ENCODE peak calls at places on chromosomes 6 and 20, in nine cellular contexts. Z is sigmoid colon; L is WERI-Rb-1; P is uterus; O is CD4-positive, alpha-beta T cell; Y is left lung; Q is A549; F is HCT116; W is IMR-90. U is an unnamed sample.

GRCh38 chr20:1171461-1172093 is 13.2 kb downstream of the TMEM74B start:
- DNase-seq in P (no peak), L (no peak), Z (no peak), F (no peak), O (no peak), Y (no peak), W (peak), Q (peak), U (peak)

GRCh38 chr6:32973934-32974333 is 5.5 kb downstream of the BRD2 start:
- DNase-seq in O (no peak), P (no peak), L (no peak), W (peak), F (no peak), Y (no peak), Q (peak), Z (no peak), U (no peak)

GRCh38 chr20:34390769-34391447 is 27.8 kb downstream of the ITCH start:
- DNase-seq in L (peak), Z (peak), O (no peak), Y (peak), F (peak), P (peak), Q (peak), W (peak), U (peak)

GRCh38 chr20:15555913-15556312 is 1017.3 kb downstream of the KIF16B start:
- DNase-seq in P (no peak), Z (no peak), Q (no peak), W (no peak), L (peak), Y (no peak), F (no peak), O (no peak), U (no peak)

GRCh38 chr20:32231847-32232246 is 24.2 kb downstream of the POFUT1 start:
- DNase-seq in P (no peak), Z (no peak), Y (no peak), L (no peak), W (peak), F (no peak), Q (no peak), O (peak), U (no peak)

GRCh38 chr6:15491255-15491985 is 171.4 kb downstream of the DTNBP1 start:
- DNase-seq in Y (peak), Z (peak), W (peak), P (peak), Q (peak), O (peak), L (peak), F (peak), U (peak)

GRCh38 chr20:382291-383115 is 1.9 kb downstream of the TRIB3 start:
- DNase-seq in Q (no peak), W (no peak), Y (no peak), O (no peak), L (no peak), P (no peak), F (no peak), Z (no peak), U (no peak)

GRCh38 chr6:24313477-24314141 is 44.2 kb downstream of the DCDC2 start:
- DNase-seq in F (no peak), P (no peak), W (peak), L (no peak), Y (no peak), O (no peak), Q (peak), Z (no peak), U (peak)

GRCh38 chr20:10172998-10173655 is 45.5 kb upstream of the SNAP25 start:
- DNase-seq in Y (no peak), Z (no peak), O (no peak), F (no peak), P (no peak), L (no peak), W (no peak), Q (peak), U (no peak)

GRCh38 chr20:13119583-13119982 is 101.5 kb upstream of the ISM1 start:
- DNase-seq in O (no peak), Q (peak), F (peak), L (peak), W (peak), P (no peak), Z (no peak), Y (no peak), U (peak)

GRCh38 chr6:5813625-5814027 is 193.1 kb downstream of the NRN1 start:
- DNase-seq in Q (no peak), P (no peak), Y (no peak), W (no peak), F (no peak), O (no peak), Z (no peak), L (no peak), U (no peak)

GRCh38 chr6:53504438-53505030 is 40.4 kb downstream of the GCLC start:
- DNase-seq in W (no peak), Z (no peak), P (no peak), Y (no peak), O (no peak), Q (no peak), F (no peak), L (no peak), U (no peak)

GRCh38 chr6:154229796-154230195 is 126.8 kb downstream of the IPCEF1 start:
- DNase-seq in Y (no peak), W (no peak), O (no peak), F (no peak), Z (no peak), Q (no peak), L (no peak), P (no peak), U (no peak)

GRCh38 chr6:134739299-134740090 is 210.4 kb downstream of the ALDH8A1 start:
- DNase-seq in Q (no peak), Z (no peak), L (no peak), P (no peak), Y (no peak), O (no peak), W (peak), F (no peak), U (peak)

GRCh38 chr20:8155229-8155628 is 23.2 kb downstream of the PLCB1 start:
- DNase-seq in F (no peak), Y (no peak), W (peak), Z (no peak), L (no peak), Q (peak), P (no peak), O (no peak), U (no peak)

GRCh38 chr6:129753422-129753821 is 43.4 kb upstream of the ARHGAP18 start:
- DNase-seq in L (no peak), F (no peak), O (no peak), W (peak), Z (no peak), Y (no peak), Q (no peak), P (no peak), U (no peak)

GRCh38 chr20:49691818-49692568 is 21.7 kb downstream of the B4GALT5 start:
- DNase-seq in P (no peak), W (no peak), O (no peak), L (no peak), Q (no peak), Z (no peak), Y (no peak), F (no peak), U (no peak)

GRCh38 chr6:131136021-131136847 is 967 bp downstream of the AKAP7 start:
- DNase-seq in O (no peak), W (peak), L (no peak), Z (no peak), P (peak), Q (peak), F (no peak), Y (no peak), U (peak)

GRCh38 chr6:99761701-99762100 is 155.1 kb downstream of the PRDM13 start:
- DNase-seq in W (no peak), Z (no peak), Y (no peak), L (no peak), F (no peak), P (no peak), Q (no peak), O (no peak), U (no peak)

GRCh38 chr6:142851601-142852000 is 93.4 kb downstream of the HIVEP2 start:
- DNase-seq in O (no peak), P (no peak), Q (no peak), Z (no peak), Y (no peak), W (peak), L (peak), F (no peak), U (no peak)

GRCh38 chr20:36167826-36168634 is 13.5 kb downstream of the EPB41L1 start:
- DNase-seq in P (no peak), Y (no peak), L (no peak), W (peak), Q (peak), F (peak), O (no peak), Z (no peak), U (peak)

GRCh38 chr20:1177680-1178079 is 7.1 kb downstream of the TMEM74B start:
- DNase-seq in P (no peak), O (no peak), Z (no peak), L (peak), W (peak), Q (peak), F (peak), Y (no peak), U (no peak)

GRCh38 chr6:132320007-132320406 is 81.3 kb downstream of the MOXD1 start:
- DNase-seq in Y (no peak), O (no peak), L (no peak), P (no peak), Z (no peak), W (peak), Q (no peak), F (no peak), U (no peak)

GRCh38 chr6:161011509-161012480 is 20.2 kb downstream of the MAP3K4 start:
- DNase-seq in O (no peak), Z (no peak), Q (no peak), F (no peak), P (no peak), L (no peak), Y (no peak), W (peak), U (no peak)

GRCh38 chr6:37698264-37699137 is 818 bp upstream of the MDGA1 start:
- DNase-seq in Z (peak), Q (peak), W (peak), F (peak), L (peak), Y (peak), P (peak), O (peak), U (peak)

GRCh38 chr6:7050911-7051779 is 56.6 kb upstream of the RREB1 start:
- DNase-seq in Z (peak), P (peak), F (no peak), W (peak), Y (peak), L (peak), Q (peak), O (peak), U (peak)

GRCh38 chr6:15981956-15982355 is 146.9 kb upstream of the MYLIP start:
- DNase-seq in W (no peak), Q (no peak), O (no peak), Y (no peak), P (no peak), F (no peak), L (no peak), Z (no peak), U (no peak)

GRCh38 chr6:105675715-105676397 is 273.0 kb upstream of the PREP start:
- DNase-seq in W (peak), P (no peak), Q (peak), O (no peak), Z (no peak), Y (no peak), L (no peak), F (peak), U (peak)

GRCh38 chr20:61524956-61525666 is 273.1 kb downstream of the CDH4 start:
- DNase-seq in F (no peak), Z (no peak), Y (no peak), O (no peak), P (no peak), L (no peak), W (no peak), Q (no peak), U (no peak)

GRCh38 chr20:4726710-4727391 is 5.1 kb downstream of the PRND start:
- DNase-seq in Z (no peak), L (no peak), P (peak), W (peak), Y (peak), O (no peak), Q (no peak), F (no peak), U (peak)

GRCh38 chr6:67160820-67161219 is 1453.8 kb upstream of the EYS start:
- DNase-seq in Q (no peak), Z (no peak), P (no peak), L (no peak), W (no peak), O (no peak), F (no peak), Y (no peak), U (no peak)

DNA sequence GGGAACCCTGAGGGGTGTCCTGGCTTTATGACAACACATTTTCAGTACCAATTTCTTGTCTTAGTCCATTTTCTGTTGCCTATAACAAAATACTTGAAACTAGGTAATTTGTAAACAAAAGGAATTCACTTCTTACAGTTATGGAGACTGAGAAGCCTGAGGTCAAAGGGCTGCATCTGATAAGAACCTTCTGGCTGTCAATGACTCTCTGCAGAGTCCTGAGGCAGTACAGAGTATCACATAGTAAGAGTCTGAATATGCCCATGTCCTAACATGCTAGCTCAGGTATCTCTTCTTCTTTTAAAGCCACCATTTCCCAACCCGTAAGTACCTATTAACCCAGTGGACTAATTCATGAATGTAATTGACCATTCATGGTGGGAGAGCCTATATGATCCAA is 1458.6 kb upstream of the EYS start:
- DNase-seq in P (no peak), L (no peak), F (no peak), O (no peak), Y (no peak), Z (no peak), W (no peak), Q (no peak), U (no peak)
- H3K27ac ChIP-seq in P (no peak), L (no peak), F (no peak), O (no peak), Y (no peak), Z (no peak), W (no peak), Q (no peak), U (no peak)

DNA sequence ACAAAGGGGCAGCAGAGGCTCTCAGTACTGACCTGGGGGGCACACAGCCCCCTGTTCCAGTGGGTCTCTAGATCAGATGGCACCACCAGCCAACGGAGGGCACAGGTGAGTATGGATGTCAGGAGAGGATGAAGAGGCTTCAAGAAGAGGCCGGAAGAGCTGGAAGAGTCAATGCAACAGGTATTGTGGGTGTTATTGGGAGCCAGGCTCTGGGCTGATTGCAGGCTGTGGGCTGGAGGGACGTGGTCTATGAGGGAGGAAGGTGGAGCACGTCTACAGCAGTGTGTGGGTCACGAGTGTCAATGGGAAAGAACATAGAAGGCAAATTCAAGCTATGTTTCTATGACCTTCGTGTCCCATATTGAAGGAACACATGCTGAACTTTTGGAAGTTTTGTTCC is 18.8 kb upstream of the TAGAP start:
- DNase-seq in O (no peak), P (no peak), L (no peak), Z (no peak), W (no peak), F (no peak), Y (no peak), Q (no peak), U (no peak)
- TF ChIP-seq CTCF in O (no peak), P (no peak), L (no peak), Z (no peak), W (no peak), F (no peak), Y (no peak), Q (no peak), U (no peak)

GRCh38 chr6:3147914-3148757 is 9.2 kb downstream of the TUBB2A start:
- DNase-seq in F (no peak), L (no peak), Z (no peak), Y (no peak), O (no peak), Q (no peak), P (no peak), W (no peak), U (no peak)

GRCh38 chr6:3157151-3157933 is at the start of gene TUBB2A:
- DNase-seq in Y (peak), F (peak), Q (peak), L (peak), O (peak), Z (peak), P (peak), W (peak), U (peak)

GRCh38 chr6:3152689-3153088 is 4.7 kb downstream of the TUBB2A start:
- DNase-seq in Q (no peak), Z (no peak), O (no peak), W (no peak), L (no peak), P (no peak), Y (no peak), F (no peak), U (no peak)

GRCh38 chr6:3151705-3152104 is 5.6 kb downstream of the TUBB2A start:
- DNase-seq in W (no peak), Q (no peak), O (no peak), L (peak), Y (no peak), Z (no peak), P (no peak), F (no peak), U (no peak)
- H3K27ac ChIP-seq in W (no peak), Q (no peak), O (no peak), L (no peak), Y (no peak), Z (no peak), P (no peak), F (no peak), U (no peak)

GRCh38 chr20:41173161-41173721 is 35.9 kb downstream of the PLCG1 start:
- DNase-seq in L (peak), Z (peak), F (peak), Y (peak), W (peak), P (peak), Q (peak), O (peak), U (peak)
- TF ChIP-seq CTCF in L (peak), Z (peak), F (peak), Y (peak), W (peak), P (peak), Q (peak), O (peak), U (peak)

GRCh38 chr6:35094183-35094582 is 47.0 kb downstream of the TCP11 start:
- DNase-seq in Z (no peak), F (no peak), P (no peak), Y (no peak), Q (no peak), O (no peak), W (no peak), L (no peak), U (no peak)
- H3K27ac ChIP-seq in Z (no peak), F (no peak), P (no peak), Y (no peak), Q (no peak), O (no peak), W (no peak), L (no peak), U (peak)

DNA sequence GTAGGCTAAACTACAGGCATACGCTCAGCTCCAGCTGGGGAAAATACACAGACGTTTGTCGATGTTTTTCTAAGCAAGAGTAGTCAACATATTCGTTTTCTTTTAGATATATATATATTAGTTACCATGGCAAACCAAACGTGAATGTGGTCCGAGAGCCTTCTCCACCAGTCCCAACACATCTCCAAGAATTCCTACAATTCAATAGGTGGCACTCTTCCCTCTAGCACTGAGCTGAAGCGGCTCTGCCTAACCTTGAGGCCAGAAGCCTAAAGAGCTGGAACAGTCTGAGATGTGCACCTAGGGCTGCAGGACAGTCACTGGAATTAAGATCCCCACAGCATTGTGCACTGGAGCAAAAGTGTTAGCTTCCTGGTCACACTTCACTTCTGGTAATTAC is 70.3 kb upstream of the BEND3 start:
- DNase-seq in L (peak), P (no peak), Z (no peak), F (no peak), Q (peak), O (no peak), Y (no peak), W (peak), U (no peak)
- TF ChIP-seq CTCF in L (peak), P (no peak), Z (no peak), F (no peak), Q (peak), O (no peak), Y (peak), W (no peak), U (no peak)

GRCh38 chr20:22795455-22795854 is 211.1 kb upstream of the FOXA2 start:
- DNase-seq in L (no peak), Q (no peak), F (no peak), Z (no peak), W (no peak), P (no peak), Y (no peak), O (no peak), U (no peak)
- H3K27ac ChIP-seq in L (no peak), Q (peak), F (no peak), Z (peak), W (peak), P (peak), Y (no peak), O (no peak), U (peak)

U was measured in RWPE1.